ENCODE peak calls at places on chromosomes 4 and X, in seven cellular contexts. One of them, this sample, is unnamed.
A peak's percentile ranks its signal among the peaks of the same experiment; 100 is the strongest.

GRCh38 chr4:146165840-146166239 is 9.7 kb upstream of the LSM6 start:
- DNase-seq in right atrium auricular region: no peak
- DNase-seq in NCI-H1092: no peak
- DNase-seq in caudate nucleus: no peak
- DNase-seq in EL: peak; percentile 82
- DNase-seq in EH: peak; percentile 70
- DNase-seq in pulmonary artery endothelial cell: no peak
- DNase-seq in this sample: no peak

GRCh38 chr4:1776521-1777161 is 16.5 kb upstream of the FGFR3 start:
- DNase-seq in right atrium auricular region: no peak
- DNase-seq in NCI-H1092: no peak
- DNase-seq in caudate nucleus: no peak
- DNase-seq in EL: no peak
- DNase-seq in EH: no peak
- DNase-seq in pulmonary artery endothelial cell: no peak
- DNase-seq in this sample: no peak

GRCh38 chr4:76589872-76590846 is 155.1 kb downstream of the SHROOM3 start:
- DNase-seq in right atrium auricular region: no peak
- DNase-seq in NCI-H1092: no peak
- DNase-seq in caudate nucleus: no peak
- DNase-seq in EL: peak; percentile 96
- DNase-seq in EH: peak; percentile 99
- DNase-seq in pulmonary artery endothelial cell: no peak
- DNase-seq in this sample: no peak

GRCh38 chr4:7041851-7042696 is 1.1 kb upstream of the TADA2B start:
- DNase-seq in right atrium auricular region: peak; percentile 64
- DNase-seq in NCI-H1092: peak; percentile 14
- DNase-seq in caudate nucleus: no peak
- DNase-seq in EL: peak; percentile 73
- DNase-seq in EH: peak; percentile 77
- DNase-seq in pulmonary artery endothelial cell: peak; percentile 10
- DNase-seq in this sample: peak; percentile 72

GRCh38 chrX:78075787-78076389 is 28.2 kb upstream of the PGK1 start:
- DNase-seq in right atrium auricular region: no peak
- DNase-seq in NCI-H1092: no peak
- DNase-seq in caudate nucleus: no peak
- DNase-seq in EL: no peak
- DNase-seq in EH: no peak
- DNase-seq in pulmonary artery endothelial cell: no peak
- DNase-seq in this sample: no peak

GRCh38 chr4:169410839-169411770 is 140.3 kb upstream of the SH3RF1 start:
- DNase-seq in right atrium auricular region: no peak
- DNase-seq in NCI-H1092: no peak
- DNase-seq in caudate nucleus: no peak
- DNase-seq in EL: peak; percentile 60
- DNase-seq in EH: peak; percentile 93
- DNase-seq in pulmonary artery endothelial cell: no peak
- DNase-seq in this sample: no peak

GRCh38 chrX:15451913-15452312 is 41.2 kb downstream of the PIR start:
- DNase-seq in right atrium auricular region: no peak
- DNase-seq in NCI-H1092: no peak
- DNase-seq in caudate nucleus: no peak
- DNase-seq in EL: peak; percentile 1
- DNase-seq in EH: peak; percentile 27
- DNase-seq in pulmonary artery endothelial cell: no peak
- DNase-seq in this sample: no peak

GRCh38 chrX:53320543-53321215 is 39.3 kb upstream of the IQSEC2 start:
- DNase-seq in right atrium auricular region: no peak
- DNase-seq in NCI-H1092: no peak
- DNase-seq in caudate nucleus: no peak
- DNase-seq in EL: no peak
- DNase-seq in EH: no peak
- DNase-seq in pulmonary artery endothelial cell: no peak
- DNase-seq in this sample: peak; percentile 6

GRCh38 chrX:70755850-70756249 is 152.7 kb downstream of the TEX11 start:
- DNase-seq in right atrium auricular region: no peak
- DNase-seq in NCI-H1092: no peak
- DNase-seq in caudate nucleus: no peak
- DNase-seq in EL: no peak
- DNase-seq in EH: no peak
- DNase-seq in pulmonary artery endothelial cell: no peak
- DNase-seq in this sample: peak; percentile 4